ENCODE peak calls at places on chromosomes 7 and 10, in four cellular contexts. One of them, this sample, is unnamed.

GRCh38 chr7:35758421-35758820 is 42.4 kb upstream of the SEPTIN7 start:
- DNase-seq in HEK293T: peak
- DNase-seq in HepG2: peak
- DNase-seq in K562: peak
- DNase-seq in this sample: no peak

GRCh38 chr10:15255961-15256360 is 87.5 kb upstream of the NMT2 start:
- DNase-seq in HEK293T: no peak
- DNase-seq in HepG2: no peak
- DNase-seq in K562: no peak
- DNase-seq in this sample: no peak

GRCh38 chr10:60343254-60343653 is 46.4 kb downstream of the ANK3 start:
- DNase-seq in HEK293T: no peak
- DNase-seq in HepG2: no peak
- DNase-seq in K562: no peak
- DNase-seq in this sample: no peak

GRCh38 chr7:1512781-1513656 is 8.8 kb upstream of the INTS1 start:
- DNase-seq in HEK293T: no peak
- DNase-seq in HepG2: no peak
- DNase-seq in K562: peak
- DNase-seq in this sample: no peak

GRCh38 chr10:10870523-10871241 is 147.0 kb upstream of the CELF2 start:
- DNase-seq in HEK293T: peak
- DNase-seq in HepG2: no peak
- DNase-seq in K562: no peak
- DNase-seq in this sample: peak

GRCh38 chr7:124497209-124497608 is 268.4 kb downstream of the GPR37 start:
- DNase-seq in HEK293T: no peak
- DNase-seq in HepG2: no peak
- DNase-seq in K562: no peak
- DNase-seq in this sample: no peak

GRCh38 chr10:43212043-43212721 is 54.7 kb downstream of the RASGEF1A start:
- DNase-seq in HEK293T: no peak
- DNase-seq in HepG2: no peak
- DNase-seq in K562: no peak
- DNase-seq in this sample: no peak

GRCh38 chr10:31353574-31353973 is 34.6 kb downstream of the ZEB1 start:
- DNase-seq in HEK293T: no peak
- DNase-seq in HepG2: peak
- DNase-seq in K562: peak
- DNase-seq in this sample: peak

GRCh38 chr10:24603333-24603732 is 120.4 kb downstream of the ARHGAP21 start:
- DNase-seq in HEK293T: no peak
- DNase-seq in HepG2: no peak
- DNase-seq in K562: no peak
- DNase-seq in this sample: no peak

GRCh38 chr10:24596531-24596930 is 127.2 kb downstream of the ARHGAP21 start:
- DNase-seq in HEK293T: no peak
- DNase-seq in HepG2: no peak
- DNase-seq in K562: no peak
- DNase-seq in this sample: no peak

GRCh38 chr10:24597961-24598360 is 125.7 kb downstream of the ARHGAP21 start:
- DNase-seq in HEK293T: no peak
- DNase-seq in HepG2: no peak
- DNase-seq in K562: no peak
- DNase-seq in this sample: no peak

DNA sequence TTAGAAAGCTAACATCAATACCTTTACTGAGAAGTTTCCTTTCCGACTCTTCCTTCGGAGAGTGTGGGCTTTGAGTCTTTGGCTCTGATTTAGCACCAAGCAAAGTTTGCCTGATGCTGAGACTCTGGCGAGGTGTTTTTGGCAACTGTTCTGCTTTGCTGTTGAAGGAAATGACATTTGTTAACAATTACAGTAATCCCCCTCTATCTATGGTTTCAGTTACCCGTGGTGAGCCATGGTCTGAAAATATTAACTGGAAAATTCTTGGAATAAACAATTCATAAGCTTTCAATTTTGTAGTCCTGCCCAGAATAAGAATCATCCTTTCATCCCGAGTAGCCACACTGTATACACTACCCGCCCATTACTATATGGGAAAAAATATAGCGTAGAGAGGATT is 126.3 kb downstream of the ARHGAP21 start:
- DNase-seq in HEK293T: no peak
- DNase-seq in HepG2: no peak
- DNase-seq in K562: no peak
- DNase-seq in this sample: no peak
- TF ChIP-seq TARDBP in HEK293T: no peak
- TF ChIP-seq TARDBP in HepG2: no peak
- TF ChIP-seq TARDBP in K562: no peak
- TF ChIP-seq TARDBP in this sample: no peak

GRCh38 chr7:118870187-118870586 is 645.7 kb downstream of the ANKRD7 start:
- DNase-seq in HEK293T: no peak
- DNase-seq in HepG2: peak
- DNase-seq in K562: peak
- DNase-seq in this sample: no peak
- TF ChIP-seq TARDBP in HEK293T: no peak
- TF ChIP-seq TARDBP in HepG2: no peak
- TF ChIP-seq TARDBP in K562: no peak
- TF ChIP-seq TARDBP in this sample: no peak

GRCh38 chr10:97648557-97649404 is 8.3 kb downstream of the PI4K2A start:
- DNase-seq in HEK293T: no peak
- DNase-seq in HepG2: peak
- DNase-seq in K562: peak
- DNase-seq in this sample: peak
- TF ChIP-seq TARDBP in HEK293T: no peak
- TF ChIP-seq TARDBP in HepG2: no peak
- TF ChIP-seq TARDBP in K562: no peak
- TF ChIP-seq TARDBP in this sample: no peak

GRCh38 chr10:118973744-118974143 is 55.8 kb upstream of the NANOS1 start:
- DNase-seq in HEK293T: no peak
- DNase-seq in HepG2: no peak
- DNase-seq in K562: no peak
- DNase-seq in this sample: no peak

GRCh38 chr10:118971187-118971586 is 58.3 kb upstream of the NANOS1 start:
- DNase-seq in HEK293T: no peak
- DNase-seq in HepG2: no peak
- DNase-seq in K562: no peak
- DNase-seq in this sample: no peak

GRCh38 chr10:118970770-118971169 is 58.7 kb upstream of the NANOS1 start:
- DNase-seq in HEK293T: no peak
- DNase-seq in HepG2: no peak
- DNase-seq in K562: no peak
- DNase-seq in this sample: no peak

GRCh38 chr10:118969014-118969413 is 60.5 kb upstream of the NANOS1 start:
- DNase-seq in HEK293T: no peak
- DNase-seq in HepG2: no peak
- DNase-seq in K562: no peak
- DNase-seq in this sample: no peak

DNA sequence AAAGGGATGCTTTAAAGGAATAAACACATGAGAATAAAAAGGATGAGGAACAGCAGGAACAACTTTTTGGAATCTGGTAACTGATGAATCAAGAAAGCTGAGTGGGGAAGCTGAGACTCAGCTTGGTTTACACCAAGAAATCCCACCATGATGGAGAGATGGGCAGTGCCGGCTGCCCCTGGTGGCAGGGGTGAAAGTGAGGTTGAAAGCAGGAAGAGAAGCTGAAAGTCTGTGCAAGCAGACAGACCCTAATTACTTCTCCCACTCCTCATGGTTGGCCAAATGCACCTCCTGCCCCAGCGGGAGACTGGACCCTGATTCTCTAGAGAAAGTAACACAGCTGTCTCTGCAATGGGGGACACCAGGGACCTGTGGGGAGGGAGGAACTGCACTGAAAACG is 57.6 kb upstream of the NANOS1 start:
- DNase-seq in HEK293T: no peak
- DNase-seq in HepG2: no peak
- DNase-seq in K562: no peak
- DNase-seq in this sample: no peak
- TF ChIP-seq TARDBP in HEK293T: no peak
- TF ChIP-seq TARDBP in HepG2: no peak
- TF ChIP-seq TARDBP in K562: no peak
- TF ChIP-seq TARDBP in this sample: no peak

GRCh38 chr10:97207131-97207530 is 21.4 kb upstream of the SLIT1 start:
- DNase-seq in HEK293T: no peak
- DNase-seq in HepG2: no peak
- DNase-seq in K562: no peak
- DNase-seq in this sample: no peak

GRCh38 chr10:97213431-97213830 is 27.7 kb upstream of the SLIT1 start:
- DNase-seq in HEK293T: no peak
- DNase-seq in HepG2: no peak
- DNase-seq in K562: no peak
- DNase-seq in this sample: no peak

GRCh38 chr10:97207756-97208346 is 22.1 kb upstream of the SLIT1 start:
- DNase-seq in HEK293T: no peak
- DNase-seq in HepG2: no peak
- DNase-seq in K562: no peak
- DNase-seq in this sample: no peak

GRCh38 chr10:97211229-97211628 is 25.5 kb upstream of the SLIT1 start:
- DNase-seq in HEK293T: no peak
- DNase-seq in HepG2: no peak
- DNase-seq in K562: no peak
- DNase-seq in this sample: no peak

DNA sequence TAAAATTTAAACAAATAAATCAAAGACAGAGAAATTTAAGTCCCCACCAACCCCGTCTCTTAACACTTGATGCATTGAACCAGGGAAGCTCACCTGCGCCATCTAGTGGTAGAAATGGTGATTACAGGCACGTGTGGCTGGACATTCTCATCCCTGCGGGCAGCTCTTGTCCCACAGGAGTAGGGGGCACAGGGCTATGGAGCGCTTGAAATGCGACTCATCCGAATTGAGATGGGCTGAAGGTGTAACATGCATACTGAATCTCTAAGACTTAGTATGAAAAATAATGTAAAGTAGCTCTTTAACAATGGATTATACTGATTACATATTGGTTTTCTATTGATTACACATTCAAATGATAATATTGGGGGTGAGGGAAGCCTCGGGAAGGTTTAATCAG is 24.8 kb upstream of the SLIT1 start:
- DNase-seq in HEK293T: peak
- DNase-seq in HepG2: peak
- DNase-seq in K562: peak
- DNase-seq in this sample: peak
- TF ChIP-seq TARDBP in HEK293T: no peak
- TF ChIP-seq TARDBP in HepG2: no peak
- TF ChIP-seq TARDBP in K562: no peak
- TF ChIP-seq TARDBP in this sample: no peak

GRCh38 chr7:129351320-129351719 is 82.9 kb upstream of the STRIP2 start:
- DNase-seq in HEK293T: no peak
- DNase-seq in HepG2: no peak
- DNase-seq in K562: no peak
- DNase-seq in this sample: no peak
- TF ChIP-seq TARDBP in HEK293T: no peak
- TF ChIP-seq TARDBP in HepG2: no peak
- TF ChIP-seq TARDBP in K562: no peak
- TF ChIP-seq TARDBP in this sample: no peak